ENCODE peak calls at places on chromosomes 16 and 17, in ten cellular contexts. One of them, this sample, is unnamed.

GRCh38 chr16:6969594-6969993 is 363.1 kb upstream of the RBFOX1 start:
- DNase-seq in type B pancreatic cell: no peak
- DNase-seq in Peyer's patch: no peak
- DNase-seq in SK-N-SH: no peak
- DNase-seq in dorsolateral prefrontal cortex: no peak
- DNase-seq in thyroid gland: no peak
- DNase-seq in endothelial cell: no peak
- DNase-seq in activated B cell treated with CpG ODN at 0.5 μM for 24 hours: no peak
- DNase-seq in kidney epithelial cell: no peak
- DNase-seq in cardiac fibroblast: no peak
- DNase-seq in this sample: no peak

GRCh38 chr17:75784473-75785015 is at the start of gene UNK:
- DNase-seq in cardiac fibroblast: peak; percentile 100
- DNase-seq in thyroid gland: peak; percentile 98
- DNase-seq in Peyer's patch: peak; percentile 96
- DNase-seq in SK-N-SH: peak; percentile 99
- DNase-seq in kidney epithelial cell: peak; percentile 96
- DNase-seq in endothelial cell: peak; percentile 94
- DNase-seq in type B pancreatic cell: peak; percentile 97
- DNase-seq in dorsolateral prefrontal cortex: peak; percentile 97
- DNase-seq in activated B cell treated with CpG ODN at 0.5 μM for 24 hours: peak; percentile 89
- DNase-seq in this sample: peak; percentile 99

GRCh38 chr16:17567455-17567854 is 96.7 kb upstream of the XYLT1 start:
- DNase-seq in Peyer's patch: no peak
- DNase-seq in cardiac fibroblast: no peak
- DNase-seq in thyroid gland: no peak
- DNase-seq in SK-N-SH: no peak
- DNase-seq in activated B cell treated with CpG ODN at 0.5 μM for 24 hours: no peak
- DNase-seq in dorsolateral prefrontal cortex: no peak
- DNase-seq in kidney epithelial cell: no peak
- DNase-seq in endothelial cell: no peak
- DNase-seq in type B pancreatic cell: no peak
- DNase-seq in this sample: no peak

GRCh38 chr17:50149425-50150353 is 788 bp downstream of the PPP1R9B start:
- DNase-seq in Peyer's patch: peak; percentile 53
- DNase-seq in dorsolateral prefrontal cortex: no peak
- DNase-seq in thyroid gland: peak; percentile 63
- DNase-seq in cardiac fibroblast: peak; percentile 62
- DNase-seq in SK-N-SH: peak; percentile 84
- DNase-seq in type B pancreatic cell: no peak
- DNase-seq in kidney epithelial cell: no peak
- DNase-seq in activated B cell treated with CpG ODN at 0.5 μM for 24 hours: peak; percentile 56
- DNase-seq in endothelial cell: peak; percentile 70
- DNase-seq in this sample: no peak

GRCh38 chr16:14606102-14606501 is 24.0 kb downstream of the PARN start:
- DNase-seq in cardiac fibroblast: no peak
- DNase-seq in thyroid gland: no peak
- DNase-seq in dorsolateral prefrontal cortex: no peak
- DNase-seq in endothelial cell: no peak
- DNase-seq in Peyer's patch: peak; percentile 31
- DNase-seq in kidney epithelial cell: no peak
- DNase-seq in SK-N-SH: no peak
- DNase-seq in activated B cell treated with CpG ODN at 0.5 μM for 24 hours: no peak
- DNase-seq in type B pancreatic cell: no peak
- DNase-seq in this sample: no peak

GRCh38 chr16:84427553-84427952 is 59.2 kb downstream of the ATP2C2 start:
- DNase-seq in type B pancreatic cell: no peak
- DNase-seq in endothelial cell: no peak
- DNase-seq in cardiac fibroblast: no peak
- DNase-seq in activated B cell treated with CpG ODN at 0.5 μM for 24 hours: no peak
- DNase-seq in Peyer's patch: no peak
- DNase-seq in kidney epithelial cell: no peak
- DNase-seq in SK-N-SH: no peak
- DNase-seq in thyroid gland: no peak
- DNase-seq in dorsolateral prefrontal cortex: no peak
- DNase-seq in this sample: no peak

GRCh38 chr16:66416981-66417700 is 10.0 kb upstream of the BEAN1 start:
- DNase-seq in endothelial cell: no peak
- DNase-seq in SK-N-SH: no peak
- DNase-seq in thyroid gland: no peak
- DNase-seq in kidney epithelial cell: no peak
- DNase-seq in dorsolateral prefrontal cortex: no peak
- DNase-seq in activated B cell treated with CpG ODN at 0.5 μM for 24 hours: no peak
- DNase-seq in Peyer's patch: no peak
- DNase-seq in type B pancreatic cell: no peak
- DNase-seq in cardiac fibroblast: peak; percentile 54
- DNase-seq in this sample: no peak

GRCh38 chr17:38599398-38599856 is 6.3 kb downstream of the SRCIN1 start:
- DNase-seq in thyroid gland: no peak
- DNase-seq in activated B cell treated with CpG ODN at 0.5 μM for 24 hours: no peak
- DNase-seq in Peyer's patch: no peak
- DNase-seq in type B pancreatic cell: no peak
- DNase-seq in cardiac fibroblast: no peak
- DNase-seq in SK-N-SH: no peak
- DNase-seq in endothelial cell: no peak
- DNase-seq in dorsolateral prefrontal cortex: no peak
- DNase-seq in kidney epithelial cell: no peak
- DNase-seq in this sample: no peak

DNA sequence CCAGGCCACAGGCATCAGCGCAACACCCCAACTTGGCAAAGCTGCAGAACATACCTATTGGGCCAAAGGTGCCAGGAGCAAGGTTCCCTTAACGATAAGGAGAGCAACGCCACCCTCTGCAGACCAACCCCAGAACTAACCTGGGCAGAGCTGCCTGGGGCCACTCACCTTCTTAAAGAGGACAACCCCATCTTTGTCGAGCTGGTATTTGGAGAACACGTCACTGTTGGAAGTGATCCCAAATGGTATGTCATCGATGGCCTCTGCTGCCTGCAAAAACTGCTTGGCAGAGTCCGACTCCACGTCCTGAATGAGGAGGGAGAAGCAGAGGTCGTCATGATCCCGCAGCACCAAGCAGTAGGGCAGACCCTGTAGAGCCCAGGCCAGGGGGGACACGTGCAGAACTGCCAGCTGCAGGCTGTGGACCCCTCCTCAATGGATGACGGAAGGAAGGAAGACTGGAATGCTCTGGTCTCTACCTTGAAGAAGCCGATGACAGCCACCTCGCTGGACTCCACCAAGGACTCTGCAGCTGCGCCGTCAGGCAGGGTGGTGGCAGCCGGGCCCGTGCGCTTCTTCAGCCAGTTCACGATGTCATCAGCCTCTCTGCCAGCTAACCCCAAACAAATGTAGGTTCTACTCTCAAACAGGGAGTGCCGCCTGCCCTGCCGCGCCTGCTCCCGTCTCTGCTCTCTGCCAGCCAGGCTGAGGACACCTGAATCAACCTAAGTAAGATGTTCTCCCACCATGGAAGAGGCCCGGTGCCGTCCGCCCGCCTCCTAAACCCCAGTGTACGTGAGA is 5.2 kb downstream of the P4HB start:
- DNase-seq in cardiac fibroblast: peak; percentile 53
- DNase-seq in kidney epithelial cell: no peak
- DNase-seq in dorsolateral prefrontal cortex: no peak
- DNase-seq in endothelial cell: no peak
- DNase-seq in activated B cell treated with CpG ODN at 0.5 μM for 24 hours: no peak
- DNase-seq in Peyer's patch: no peak
- DNase-seq in SK-N-SH: peak; percentile 39
- DNase-seq in thyroid gland: no peak
- DNase-seq in type B pancreatic cell: no peak
- DNase-seq in this sample: no peak
- TF ChIP-seq CTCF in cardiac fibroblast: no peak
- TF ChIP-seq CTCF in kidney epithelial cell: peak; percentile 18
- TF ChIP-seq CTCF in dorsolateral prefrontal cortex: no peak
- TF ChIP-seq CTCF in endothelial cell: no peak
- TF ChIP-seq CTCF in activated B cell treated with CpG ODN at 0.5 μM for 24 hours: no peak
- TF ChIP-seq CTCF in Peyer's patch: peak; percentile 37
- TF ChIP-seq CTCF in SK-N-SH: peak; percentile 14
- TF ChIP-seq CTCF in thyroid gland: no peak
- TF ChIP-seq CTCF in type B pancreatic cell: no peak
- TF ChIP-seq CTCF in this sample: no peak

DNA sequence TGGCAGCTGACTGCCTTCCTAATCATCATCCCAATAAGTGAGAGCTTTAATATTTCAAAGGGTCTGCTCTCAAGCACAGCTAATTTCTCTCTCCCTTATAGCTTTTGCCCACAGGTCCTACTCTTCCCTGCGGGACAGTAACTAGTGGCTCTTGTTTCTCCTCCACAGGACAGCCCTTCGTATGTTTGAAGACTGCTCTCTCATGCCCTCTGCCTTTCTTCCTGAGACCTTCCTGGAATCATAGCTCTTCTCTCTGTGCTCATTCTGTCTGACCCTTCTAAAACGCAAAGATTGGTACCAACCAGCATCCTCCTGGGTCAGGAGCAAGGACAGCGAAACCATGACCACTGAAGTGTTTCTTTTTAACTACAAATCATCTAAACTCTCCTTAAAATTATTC is 168.9 kb downstream of the GRIN2A start:
- DNase-seq in activated B cell treated with CpG ODN at 0.5 μM for 24 hours: no peak
- DNase-seq in type B pancreatic cell: no peak
- DNase-seq in kidney epithelial cell: no peak
- DNase-seq in SK-N-SH: no peak
- DNase-seq in thyroid gland: no peak
- DNase-seq in cardiac fibroblast: no peak
- DNase-seq in Peyer's patch: no peak
- DNase-seq in dorsolateral prefrontal cortex: no peak
- DNase-seq in endothelial cell: no peak
- DNase-seq in this sample: no peak
- TF ChIP-seq CTCF in activated B cell treated with CpG ODN at 0.5 μM for 24 hours: no peak
- TF ChIP-seq CTCF in type B pancreatic cell: no peak
- TF ChIP-seq CTCF in kidney epithelial cell: no peak
- TF ChIP-seq CTCF in SK-N-SH: no peak
- TF ChIP-seq CTCF in thyroid gland: no peak
- TF ChIP-seq CTCF in cardiac fibroblast: no peak
- TF ChIP-seq CTCF in Peyer's patch: no peak
- TF ChIP-seq CTCF in dorsolateral prefrontal cortex: peak; percentile 53
- TF ChIP-seq CTCF in endothelial cell: no peak
- TF ChIP-seq CTCF in this sample: no peak

GRCh38 chr16:57407521-57408353 is 3.2 kb downstream of the CCL17 start:
- DNase-seq in kidney epithelial cell: no peak
- DNase-seq in type B pancreatic cell: no peak
- DNase-seq in dorsolateral prefrontal cortex: no peak
- DNase-seq in Peyer's patch: no peak
- DNase-seq in thyroid gland: no peak
- DNase-seq in endothelial cell: no peak
- DNase-seq in activated B cell treated with CpG ODN at 0.5 μM for 24 hours: no peak
- DNase-seq in SK-N-SH: no peak
- DNase-seq in cardiac fibroblast: no peak
- DNase-seq in this sample: no peak

GRCh38 chr16:57409065-57409464 is 4.5 kb downstream of the CCL17 start:
- DNase-seq in SK-N-SH: no peak
- DNase-seq in cardiac fibroblast: no peak
- DNase-seq in dorsolateral prefrontal cortex: no peak
- DNase-seq in activated B cell treated with CpG ODN at 0.5 μM for 24 hours: no peak
- DNase-seq in thyroid gland: no peak
- DNase-seq in endothelial cell: no peak
- DNase-seq in kidney epithelial cell: no peak
- DNase-seq in Peyer's patch: no peak
- DNase-seq in type B pancreatic cell: no peak
- DNase-seq in this sample: no peak

GRCh38 chr16:57412584-57412983 is 8.0 kb downstream of the CCL17 start:
- DNase-seq in kidney epithelial cell: no peak
- DNase-seq in SK-N-SH: no peak
- DNase-seq in type B pancreatic cell: no peak
- DNase-seq in cardiac fibroblast: no peak
- DNase-seq in endothelial cell: no peak
- DNase-seq in Peyer's patch: no peak
- DNase-seq in thyroid gland: no peak
- DNase-seq in dorsolateral prefrontal cortex: no peak
- DNase-seq in activated B cell treated with CpG ODN at 0.5 μM for 24 hours: no peak
- DNase-seq in this sample: no peak

GRCh38 chr16:57411362-57411976 is 6.9 kb downstream of the CCL17 start:
- DNase-seq in dorsolateral prefrontal cortex: no peak
- DNase-seq in type B pancreatic cell: no peak
- DNase-seq in cardiac fibroblast: no peak
- DNase-seq in SK-N-SH: no peak
- DNase-seq in kidney epithelial cell: no peak
- DNase-seq in activated B cell treated with CpG ODN at 0.5 μM for 24 hours: no peak
- DNase-seq in thyroid gland: no peak
- DNase-seq in endothelial cell: no peak
- DNase-seq in Peyer's patch: no peak
- DNase-seq in this sample: no peak

DNA sequence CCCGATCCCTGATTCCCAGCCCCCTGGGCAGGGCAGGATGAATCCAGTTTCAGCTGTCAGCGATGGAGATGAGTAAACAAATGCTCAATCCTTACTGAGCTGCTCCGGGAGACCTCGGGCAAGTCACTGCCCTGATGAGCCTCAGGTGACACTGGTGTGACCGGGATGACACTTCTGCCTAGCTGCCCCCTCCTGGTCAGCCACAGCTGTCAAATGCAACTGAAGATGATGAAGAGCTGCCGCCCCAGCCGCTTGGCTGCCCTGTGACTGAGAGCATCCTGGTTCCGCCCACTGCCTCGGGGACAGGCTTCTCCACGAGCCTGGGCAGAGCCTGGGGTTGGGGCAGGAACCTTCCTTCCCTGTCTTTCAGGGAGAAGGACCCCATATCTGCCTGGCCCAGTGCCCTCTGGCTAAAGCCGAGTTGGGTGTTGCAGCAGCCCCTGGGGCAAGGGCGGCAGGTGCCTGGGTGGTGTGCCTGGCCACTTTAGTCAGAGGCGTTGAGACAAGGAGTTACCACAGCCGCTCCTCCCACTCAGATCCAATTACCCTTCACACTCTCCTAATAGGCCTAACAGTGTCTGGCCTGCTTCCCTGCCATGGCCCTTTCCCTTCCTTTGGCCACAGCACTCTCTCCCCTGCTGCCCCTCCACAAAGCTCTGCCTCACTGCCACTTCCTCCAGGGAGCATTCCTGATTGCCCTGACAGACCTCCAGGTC is 5.5 kb downstream of the CCL17 start:
- DNase-seq in thyroid gland: no peak
- DNase-seq in SK-N-SH: no peak
- DNase-seq in dorsolateral prefrontal cortex: no peak
- DNase-seq in endothelial cell: no peak
- DNase-seq in cardiac fibroblast: no peak
- DNase-seq in kidney epithelial cell: no peak
- DNase-seq in activated B cell treated with CpG ODN at 0.5 μM for 24 hours: no peak
- DNase-seq in Peyer's patch: no peak
- DNase-seq in type B pancreatic cell: no peak
- DNase-seq in this sample: no peak
- TF ChIP-seq CTCF in thyroid gland: no peak
- TF ChIP-seq CTCF in SK-N-SH: no peak
- TF ChIP-seq CTCF in dorsolateral prefrontal cortex: no peak
- TF ChIP-seq CTCF in endothelial cell: no peak
- TF ChIP-seq CTCF in cardiac fibroblast: no peak
- TF ChIP-seq CTCF in kidney epithelial cell: no peak
- TF ChIP-seq CTCF in activated B cell treated with CpG ODN at 0.5 μM for 24 hours: no peak
- TF ChIP-seq CTCF in Peyer's patch: no peak
- TF ChIP-seq CTCF in type B pancreatic cell: no peak
- TF ChIP-seq CTCF in this sample: no peak

GRCh38 chr17:81191646-81192045 is 25.6 kb upstream of the AATK start:
- DNase-seq in activated B cell treated with CpG ODN at 0.5 μM for 24 hours: no peak
- DNase-seq in type B pancreatic cell: no peak
- DNase-seq in dorsolateral prefrontal cortex: no peak
- DNase-seq in Peyer's patch: no peak
- DNase-seq in kidney epithelial cell: no peak
- DNase-seq in endothelial cell: no peak
- DNase-seq in thyroid gland: no peak
- DNase-seq in SK-N-SH: no peak
- DNase-seq in cardiac fibroblast: no peak
- DNase-seq in this sample: peak; percentile 34

GRCh38 chr17:81189670-81190530 is 23.9 kb upstream of the AATK start:
- DNase-seq in dorsolateral prefrontal cortex: peak; percentile 66
- DNase-seq in kidney epithelial cell: no peak
- DNase-seq in SK-N-SH: peak; percentile 74
- DNase-seq in cardiac fibroblast: no peak
- DNase-seq in Peyer's patch: no peak
- DNase-seq in endothelial cell: peak; percentile 63
- DNase-seq in activated B cell treated with CpG ODN at 0.5 μM for 24 hours: no peak
- DNase-seq in thyroid gland: no peak
- DNase-seq in type B pancreatic cell: no peak
- DNase-seq in this sample: peak; percentile 38

GRCh38 chr17:81191116-81191515 is 25.1 kb upstream of the AATK start:
- DNase-seq in Peyer's patch: no peak
- DNase-seq in thyroid gland: no peak
- DNase-seq in SK-N-SH: no peak
- DNase-seq in dorsolateral prefrontal cortex: no peak
- DNase-seq in type B pancreatic cell: no peak
- DNase-seq in kidney epithelial cell: no peak
- DNase-seq in activated B cell treated with CpG ODN at 0.5 μM for 24 hours: no peak
- DNase-seq in cardiac fibroblast: no peak
- DNase-seq in endothelial cell: no peak
- DNase-seq in this sample: peak; percentile 40

GRCh38 chr17:81189016-81189415 is 23.0 kb upstream of the AATK start:
- DNase-seq in SK-N-SH: no peak
- DNase-seq in kidney epithelial cell: no peak
- DNase-seq in endothelial cell: no peak
- DNase-seq in type B pancreatic cell: no peak
- DNase-seq in Peyer's patch: no peak
- DNase-seq in activated B cell treated with CpG ODN at 0.5 μM for 24 hours: no peak
- DNase-seq in thyroid gland: no peak
- DNase-seq in cardiac fibroblast: no peak
- DNase-seq in dorsolateral prefrontal cortex: no peak
- DNase-seq in this sample: no peak

DNA sequence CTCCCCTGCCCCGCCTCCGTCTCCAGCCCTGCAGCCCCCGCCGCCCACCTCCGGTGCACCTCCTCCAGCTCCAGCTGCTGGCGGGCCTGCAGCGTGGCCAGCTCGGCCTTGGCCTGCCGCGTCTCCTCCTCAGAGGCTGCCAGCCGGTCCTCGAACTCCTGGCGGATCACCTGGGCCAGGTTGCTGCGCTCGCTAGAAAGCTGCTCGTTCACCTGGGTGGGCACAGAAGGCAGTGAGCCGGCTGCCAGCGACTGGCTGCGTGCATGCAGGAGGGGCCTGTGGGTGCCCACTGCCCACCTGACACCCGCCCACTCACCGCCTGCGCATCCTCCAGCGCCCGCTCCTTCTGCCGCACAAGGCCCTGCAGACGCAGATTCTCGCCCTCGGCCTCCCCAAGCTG is 24.6 kb upstream of the AATK start:
- DNase-seq in endothelial cell: no peak
- DNase-seq in type B pancreatic cell: no peak
- DNase-seq in cardiac fibroblast: no peak
- DNase-seq in dorsolateral prefrontal cortex: no peak
- DNase-seq in SK-N-SH: no peak
- DNase-seq in kidney epithelial cell: no peak
- DNase-seq in Peyer's patch: no peak
- DNase-seq in activated B cell treated with CpG ODN at 0.5 μM for 24 hours: no peak
- DNase-seq in thyroid gland: no peak
- DNase-seq in this sample: no peak
- TF ChIP-seq CTCF in endothelial cell: no peak
- TF ChIP-seq CTCF in type B pancreatic cell: no peak
- TF ChIP-seq CTCF in cardiac fibroblast: no peak
- TF ChIP-seq CTCF in dorsolateral prefrontal cortex: no peak
- TF ChIP-seq CTCF in SK-N-SH: no peak
- TF ChIP-seq CTCF in kidney epithelial cell: no peak
- TF ChIP-seq CTCF in Peyer's patch: no peak
- TF ChIP-seq CTCF in activated B cell treated with CpG ODN at 0.5 μM for 24 hours: no peak
- TF ChIP-seq CTCF in thyroid gland: no peak
- TF ChIP-seq CTCF in this sample: no peak